ENCODE peak calls at places on chromosomes 3 and 15, in four cellular contexts. K, U, H and J are unnamed samples. For H3K27me3 and H3K36me3, the result is how much of the 10 kb centered on the place peaks cover.

GRCh38 chr3:39150170-39150802 is 3.1 kb downstream of the CSRNP1 start:
- DNase-seq in K (no peak), U (peak), H (no peak), J (no peak)

GRCh38 chr3:32813180-32813579 is 4.6 kb upstream of the TRIM71 start:
- DNase-seq in K (no peak), U (no peak), H (no peak), J (no peak)

GRCh38 chr15:64836023-64836536 is 5.6 kb upstream of the PLEKHO2 start:
- DNase-seq in K (no peak), U (no peak), H (no peak), J (no peak)

GRCh38 chr3:53772562-53773329 is 73.5 kb downstream of the CHDH start:
- DNase-seq in K (no peak), U (no peak), H (no peak), J (no peak)

GRCh38 chr3:71972031-71972430 is 187.1 kb upstream of the PROK2 start:
- DNase-seq in K (no peak), U (no peak), H (no peak), J (peak)

GRCh38 chr15:89177633-89178306 is 43.6 kb downstream of the RLBP1 start:
- DNase-seq in K (peak), U (peak), H (peak), J (peak)

GRCh38 chr3:64074091-64074490 is 50.8 kb upstream of the PSMD6 start:
- DNase-seq in K (no peak), U (no peak), H (peak), J (no peak)

GRCh38 chr15:100335335-100335999 is 6.3 kb downstream of the ADAMTS17 start:
- DNase-seq in K (no peak), U (no peak), H (no peak), J (no peak)

GRCh38 chr3:189038773-189039720 is 132.7 kb upstream of the TPRG1 start:
- DNase-seq in K (no peak), U (no peak), H (no peak), J (no peak)

GRCh38 chr3:67529337-67529736 is 125.1 kb downstream of the SUCLG2 start:
- DNase-seq in K (no peak), U (no peak), H (no peak), J (no peak)

GRCh38 chr15:25175033-25175788 is 220.4 kb downstream of the SNRPN start:
- DNase-seq in K (no peak), U (no peak), H (no peak), J (no peak)

GRCh38 chr3:136171097-136171542 is 25.0 kb downstream of the MSL2 start:
- DNase-seq in K (no peak), U (peak), H (no peak), J (no peak)

GRCh38 chr3:179321585-179322322 is 1.1 kb upstream of the ZNF639 start:
- DNase-seq in K (no peak), U (peak), H (peak), J (peak)

GRCh38 chr15:45023659-45024320 is 795 bp downstream of the SORD start:
- DNase-seq in K (no peak), U (peak), H (peak), J (peak)

GRCh38 chr3:152038491-152038890 is 165.0 kb downstream of the SUCNR1 start:
- DNase-seq in K (no peak), U (no peak), H (no peak), J (no peak)

GRCh38 chr15:71538181-71538580 is 272.2 kb upstream of the NR2E3 start:
- DNase-seq in K (no peak), U (no peak), H (peak), J (no peak)

GRCh38 chr3:117853923-117854322 is 1144.3 kb downstream of the TUSC7 start:
- DNase-seq in K (no peak), U (peak), H (peak), J (peak)

DNA sequence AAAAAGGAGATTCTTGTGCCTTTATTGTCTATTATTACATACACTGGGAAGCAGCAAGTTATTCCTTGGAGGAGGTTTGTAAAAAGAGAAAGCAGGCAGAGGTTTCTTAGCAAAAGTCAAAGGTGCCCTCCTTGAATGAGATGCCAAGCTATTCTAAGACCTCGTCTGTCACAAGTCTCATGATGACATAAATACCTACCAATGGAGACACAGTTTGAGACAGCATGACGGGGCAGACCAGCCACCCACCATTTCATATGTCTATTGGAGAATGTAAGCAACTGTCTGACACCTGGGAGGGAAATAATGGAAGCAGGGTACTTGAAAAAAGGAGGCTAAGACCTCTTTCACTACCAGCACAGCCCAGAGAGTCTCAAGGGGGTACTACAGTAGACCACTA is 2.2 kb downstream of the RGMA start:
- DNase-seq in K (no peak), U (no peak), H (no peak), J (no peak)
- H3K4me3 ChIP-seq in K (no peak), U (no peak), H (no peak), J (no peak)

GRCh38 chr3:42517143-42517542 is 14.7 kb downstream of the VIPR1 start:
- DNase-seq in K (no peak), U (no peak), H (no peak), J (no peak)

GRCh38 chr3:42515391-42515916 is 13.0 kb downstream of the VIPR1 start:
- DNase-seq in K (no peak), U (no peak), H (no peak), J (no peak)

GRCh38 chr3:42515976-42516375 is 13.5 kb downstream of the VIPR1 start:
- DNase-seq in K (no peak), U (no peak), H (no peak), J (no peak)

GRCh38 chr3:42514876-42515275 is 12.4 kb downstream of the VIPR1 start:
- DNase-seq in K (no peak), U (no peak), H (no peak), J (no peak)

DNA sequence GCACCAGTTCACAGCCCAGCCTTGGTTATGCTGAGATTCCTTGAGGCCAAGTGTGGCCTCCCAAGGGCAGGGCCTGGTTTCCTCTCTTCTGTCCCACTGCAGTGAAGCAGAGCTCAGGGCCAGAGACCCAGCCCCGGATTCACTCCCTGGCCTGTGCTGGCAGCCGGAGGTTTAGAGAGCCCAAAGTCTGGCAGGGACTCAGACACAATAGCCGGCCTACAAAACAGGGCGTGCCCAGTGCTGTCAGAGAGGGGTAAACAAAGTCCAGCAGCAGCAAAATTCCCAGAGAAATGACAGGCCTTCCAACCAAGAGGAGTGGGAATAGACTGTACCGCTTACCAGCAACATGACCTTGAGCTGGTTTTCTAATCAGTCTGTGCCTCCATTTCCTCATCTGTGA is 14.0 kb downstream of the VIPR1 start:
- DNase-seq in K (no peak), U (no peak), H (no peak), J (no peak)
- H3K27me3 ChIP-seq in K (under half), U (under half), H (under half), J (under half)

DNA sequence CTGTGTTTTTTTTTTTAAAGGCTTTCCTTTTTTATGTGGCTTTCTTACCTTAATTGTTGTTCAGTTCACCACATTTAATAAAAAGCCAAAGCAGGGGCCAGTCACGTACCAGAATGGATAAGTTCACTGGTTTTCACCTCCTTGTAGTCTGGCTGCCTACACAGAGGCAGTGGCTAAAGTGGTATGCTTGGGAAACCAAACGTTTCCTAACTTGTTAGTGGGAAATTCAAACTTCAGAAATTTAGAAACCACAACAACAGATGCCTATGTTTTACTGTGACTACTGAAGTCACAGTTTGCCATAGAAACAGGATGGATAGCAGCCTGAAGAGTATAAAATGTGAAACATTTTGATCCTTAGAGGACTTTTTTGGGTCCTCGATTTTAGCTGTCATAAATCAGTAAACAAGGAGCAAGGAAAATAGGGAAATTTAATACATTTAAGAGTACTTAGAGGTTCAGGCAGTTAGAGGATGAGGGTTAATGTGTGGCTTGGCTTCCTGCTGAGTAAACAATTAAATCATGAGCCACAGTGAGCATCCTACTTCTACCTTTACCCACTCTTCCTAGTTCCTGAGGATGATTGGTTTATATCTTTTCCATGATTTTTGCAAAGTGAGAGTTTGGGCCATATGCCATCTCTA is 48.6 kb downstream of the CMSS1 start:
- DNase-seq in K (no peak), U (no peak), H (peak), J (no peak)
- H3K36me3 ChIP-seq in K (under half), U (under half), H (under half), J (half or more)

DNA sequence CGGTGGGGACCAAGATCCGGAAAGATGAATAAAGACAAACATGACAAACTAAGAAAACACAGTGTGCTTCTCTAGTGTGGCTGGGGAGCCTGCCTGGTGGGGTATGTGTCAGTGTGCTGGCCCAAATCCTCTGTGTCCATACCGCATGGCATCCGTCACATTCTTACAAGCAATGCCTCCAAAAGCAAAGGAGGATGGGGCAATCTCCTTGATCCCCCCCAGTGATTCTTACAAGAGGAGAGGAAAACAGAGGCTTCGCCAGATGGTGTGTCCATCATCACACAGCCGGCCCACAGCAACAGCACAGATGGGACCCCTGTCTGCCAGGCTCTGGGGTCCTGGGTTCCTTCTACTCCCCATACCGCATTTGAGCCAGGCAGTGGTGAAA is 558 bp upstream of the IL17RC start:
- DNase-seq in K (no peak), U (no peak), H (peak), J (peak)
- H3K4me3 ChIP-seq in K (peak), U (no peak), H (peak), J (peak)

GRCh38 chr15:79133309-79133708 is 42.7 kb upstream of the RASGRF1 start:
- DNase-seq in K (no peak), U (no peak), H (no peak), J (no peak)

GRCh38 chr15:79130535-79131130 is 40.1 kb upstream of the RASGRF1 start:
- DNase-seq in K (no peak), U (no peak), H (no peak), J (no peak)

GRCh38 chr15:79129235-79129634 is 38.7 kb upstream of the RASGRF1 start:
- DNase-seq in K (no peak), U (no peak), H (no peak), J (no peak)

GRCh38 chr15:79132770-79133169 is 42.2 kb upstream of the RASGRF1 start:
- DNase-seq in K (no peak), U (no peak), H (no peak), J (no peak)

DNA sequence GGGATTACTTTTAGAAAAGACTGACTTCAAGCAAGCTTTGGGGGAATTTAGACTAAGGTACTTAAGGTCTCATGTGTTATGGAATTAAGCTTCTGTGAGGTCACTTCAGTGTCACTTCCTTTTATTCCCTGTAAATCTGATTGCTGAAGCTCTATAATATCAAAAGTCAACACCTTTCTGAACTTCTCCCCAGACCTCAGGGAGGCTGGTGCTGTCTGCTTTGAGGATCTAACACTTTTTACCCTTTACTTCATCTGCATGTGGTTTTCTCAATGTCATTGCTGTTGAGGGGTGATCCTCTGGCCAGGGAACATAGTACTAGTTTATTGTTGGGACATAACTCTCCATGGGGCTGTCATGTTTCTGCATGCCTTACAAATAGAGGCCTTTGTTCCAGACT is 41.8 kb upstream of the RASGRF1 start:
- DNase-seq in K (no peak), U (no peak), H (no peak), J (no peak)
- H3K27me3 ChIP-seq in K (under half), U (under half), H (under half), J (under half)

GRCh38 chr3:10303785-10304184 is 11.0 kb upstream of the GHRL start:
- DNase-seq in K (no peak), U (no peak), H (no peak), J (no peak)

GRCh38 chr3:10306156-10306555 is 13.4 kb upstream of the GHRL start:
- DNase-seq in K (no peak), U (no peak), H (no peak), J (no peak)

GRCh38 chr3:10303105-10303504 is 10.4 kb upstream of the GHRL start:
- DNase-seq in K (no peak), U (no peak), H (no peak), J (no peak)

GRCh38 chr3:10305331-10305902 is 12.7 kb upstream of the GHRL start:
- DNase-seq in K (no peak), U (no peak), H (no peak), J (no peak)

GRCh38 chr3:10304905-10305304 is 12.2 kb upstream of the GHRL start:
- DNase-seq in K (no peak), U (no peak), H (no peak), J (no peak)
- H3K36me3 ChIP-seq in K (half or more), U (under half), H (under half), J (under half)